ENCODE peak calls at places on chromosomes 2 and 18, in nine cellular contexts. U is GM06990, C is cardiac fibroblast, G is nephron progenitor cell, I is cardiac muscle cell, O is uterus, J is lung, Z is neural progenitor cell, D is OCI-LY7. X is an unnamed sample.

GRCh38 chr2:191711621-191712020 is 33.7 kb downstream of the NABP1 start:
- DNase-seq in U (no peak), C (no peak), G (no peak), I (no peak), O (no peak), J (no peak), Z (no peak), D (no peak), X (no peak)

GRCh38 chr2:18118703-18119102 is 240.2 kb downstream of the KCNS3 start:
- DNase-seq in U (no peak), C (no peak), G (no peak), I (no peak), O (no peak), J (no peak), Z (no peak), D (no peak), X (no peak)

GRCh38 chr2:161992526-161992925 is 81.5 kb downstream of the DPP4 start:
- DNase-seq in U (no peak), C (peak; percentile 24), G (no peak), I (no peak), O (no peak), J (no peak), Z (no peak), D (no peak), X (no peak)

GRCh38 chr18:11976882-11977281 is 4.4 kb upstream of the IMPA2 start:
- DNase-seq in U (no peak), C (peak; percentile 66), G (no peak), I (no peak), O (no peak), J (no peak), Z (no peak), D (no peak), X (no peak)

GRCh38 chr2:28296243-28296642 is 96.4 kb upstream of the FOSL2 start:
- DNase-seq in U (no peak), C (no peak), G (no peak), I (no peak), O (no peak), J (no peak), Z (no peak), D (no peak), X (no peak)

GRCh38 chr2:36433311-36434217 is 78.0 kb downstream of the CRIM1 start:
- DNase-seq in U (no peak), C (peak; percentile 84), G (no peak), I (no peak), O (peak; percentile 51), J (no peak), Z (peak; percentile 48), D (no peak), X (no peak)

GRCh38 chr2:43011142-43011491 is 215.3 kb downstream of the ZFP36L2 start:
- DNase-seq in U (no peak), C (no peak), G (no peak), I (peak; percentile 36), O (no peak), J (no peak), Z (no peak), D (no peak), X (no peak)

GRCh38 chr2:9830685-9831410 is 12.4 kb upstream of the TAF1B start:
- DNase-seq in U (no peak), C (no peak), G (no peak), I (no peak), O (no peak), J (no peak), Z (no peak), D (no peak), X (no peak)

GRCh38 chr2:237479747-237480146 is 7.3 kb upstream of the MLPH start:
- DNase-seq in U (no peak), C (peak; percentile 60), G (no peak), I (no peak), O (no peak), J (no peak), Z (no peak), D (no peak), X (no peak)

GRCh38 chr2:207188601-207189000 is 22.9 kb upstream of the KLF7 start:
- DNase-seq in U (no peak), C (peak; percentile 57), G (no peak), I (no peak), O (no peak), J (no peak), Z (no peak), D (no peak), X (no peak)

GRCh38 chr18:67715567-67715966 is 199.0 kb upstream of the DSEL start:
- DNase-seq in U (no peak), C (no peak), G (no peak), I (no peak), O (no peak), J (no peak), Z (no peak), D (no peak), X (no peak)

GRCh38 chr18:67717800-67718199 is 201.3 kb upstream of the DSEL start:
- DNase-seq in U (no peak), C (no peak), G (no peak), I (no peak), O (no peak), J (no peak), Z (no peak), D (no peak), X (no peak)
- TF ChIP-seq CTCF in U (no peak), C (no peak), G (no peak), I (no peak), O (no peak), J (no peak), Z (no peak), D (no peak), X (no peak)

GRCh38 chr2:102224824-102225739 is 38.3 kb downstream of the IL1RL2 start:
- DNase-seq in U (no peak), C (no peak), G (no peak), I (no peak), O (no peak), J (no peak), Z (no peak), D (no peak), X (no peak)
- TF ChIP-seq CTCF in U (no peak), C (no peak), G (no peak), I (no peak), O (no peak), J (no peak), Z (no peak), D (no peak), X (no peak)

DNA sequence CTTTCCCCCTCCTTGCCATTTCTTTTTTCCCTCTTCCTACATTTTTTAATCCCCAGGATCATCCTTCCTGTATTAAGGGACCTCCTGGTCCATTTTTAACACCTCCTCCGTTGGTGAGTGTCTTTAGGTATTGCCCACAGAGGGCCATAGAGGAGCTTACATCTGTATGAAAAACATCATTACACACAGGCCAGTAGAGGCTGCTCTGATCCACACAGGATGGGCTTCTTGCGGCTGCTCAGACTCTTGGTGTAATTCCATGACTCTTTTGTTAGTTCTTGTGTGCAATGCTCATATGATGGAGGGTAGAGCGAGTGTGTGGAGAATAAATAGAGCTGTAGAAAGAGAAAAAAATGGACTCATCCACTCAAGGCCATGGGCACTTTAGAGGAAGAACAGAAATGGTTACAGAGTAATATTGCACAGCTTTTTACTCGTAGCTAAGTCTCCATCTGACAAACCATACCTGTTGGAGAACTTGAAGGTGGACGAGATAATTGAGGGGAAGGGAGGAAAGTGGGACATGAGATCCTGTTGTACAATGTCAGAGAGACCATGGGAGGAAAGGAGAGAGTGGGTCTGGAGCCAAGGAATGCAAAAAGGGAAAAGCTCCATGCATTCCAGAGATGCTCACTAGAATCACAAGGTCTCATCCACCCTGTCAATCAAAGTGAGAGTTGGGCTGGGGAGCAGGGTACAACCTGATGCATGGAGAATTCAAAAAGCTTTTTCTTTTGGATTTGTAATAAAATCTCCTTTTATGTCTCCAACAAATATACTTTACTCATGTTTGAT is 129.7 kb upstream of the TNP1 start:
- DNase-seq in U (no peak), C (peak; percentile 34), G (no peak), I (no peak), O (no peak), J (no peak), Z (no peak), D (no peak), X (no peak)
- TF ChIP-seq CTCF in U (no peak), C (peak; percentile 23), G (no peak), I (peak; percentile 24), O (no peak), J (no peak), Z (no peak), D (no peak), X (no peak)

GRCh38 chr18:50607374-50607933 is 47.6 kb downstream of the MAPK4 start:
- DNase-seq in U (no peak), C (no peak), G (no peak), I (no peak), O (no peak), J (no peak), Z (no peak), D (no peak), X (no peak)

GRCh38 chr18:50614838-50615237 is 55.0 kb downstream of the MAPK4 start:
- DNase-seq in U (no peak), C (peak; percentile 81), G (no peak), I (no peak), O (no peak), J (peak; percentile 62), Z (no peak), D (no peak), X (no peak)

GRCh38 chr18:50606609-50607008 is 46.7 kb downstream of the MAPK4 start:
- DNase-seq in U (no peak), C (no peak), G (no peak), I (no peak), O (no peak), J (no peak), Z (no peak), D (no peak), X (no peak)

GRCh38 chr18:50611529-50611941 is 51.6 kb downstream of the MAPK4 start:
- DNase-seq in U (no peak), C (peak; percentile 29), G (no peak), I (no peak), O (no peak), J (no peak), Z (no peak), D (no peak), X (no peak)

GRCh38 chr18:50610349-50610748 is 50.5 kb downstream of the MAPK4 start:
- DNase-seq in U (no peak), C (no peak), G (no peak), I (no peak), O (no peak), J (no peak), Z (no peak), D (no peak), X (no peak)
- TF ChIP-seq CTCF in U (peak; percentile 52), C (no peak), G (no peak), I (peak; percentile 13), O (no peak), J (no peak), Z (peak; percentile 34), D (peak; percentile 31), X (no peak)

X was measured in GM10248.